ENCODE peak calls at places on chromosomes 7 and 10, in four cellular contexts. C, L, H and Q are unnamed samples. For H3K4me1, the result is how much of the 10 kb centered on the place peaks cover.

GRCh38 chr10:26801831-26802230 is 58.9 kb downstream of the ABI1 start:
- DNase-seq in C (no peak), H (no peak), L (no peak), Q (no peak)

GRCh38 chr7:92655346-92655884 is 65.2 kb upstream of the FAM133B start:
- DNase-seq in H (no peak), C (no peak), L (no peak), Q (no peak)

GRCh38 chr7:85489498-85489897 is 302.6 kb upstream of the SEMA3D start:
- DNase-seq in L (no peak), H (no peak), C (peak), Q (no peak)

GRCh38 chr7:40572810-40573470 is 438.1 kb downstream of the SUGCT start:
- DNase-seq in L (no peak), C (no peak), H (no peak), Q (no peak)

GRCh38 chr7:11716185-11716584 is 115.8 kb downstream of the THSD7A start:
- DNase-seq in L (no peak), H (no peak), C (peak), Q (no peak)

GRCh38 chr10:79001082-79001885 is 67.5 kb upstream of the ZMIZ1 start:
- DNase-seq in C (no peak), L (no peak), H (no peak), Q (no peak)

GRCh38 chr7:74452748-74453320 is 872 bp upstream of the GTF2IRD1 start:
- DNase-seq in C (no peak), L (no peak), H (peak), Q (no peak)

GRCh38 chr7:45457591-45457990 is 116.6 kb upstream of the ADCY1 start:
- DNase-seq in H (no peak), L (no peak), C (no peak), Q (no peak)

GRCh38 chr7:115868369-115868768 is 162.2 kb downstream of the TFEC start:
- DNase-seq in L (no peak), C (no peak), H (no peak), Q (no peak)

GRCh38 chr7:23020742-23021401 is 6.9 kb upstream of the HYCC1 start:
- DNase-seq in L (no peak), C (peak), H (peak), Q (no peak)

GRCh38 chr7:45919231-45919825 is 1.7 kb downstream of the IGFBP3 start:
- DNase-seq in L (no peak), C (no peak), H (no peak), Q (no peak)

GRCh38 chr10:3500408-3500856 is 284.6 kb downstream of the KLF6 start:
- DNase-seq in L (no peak), H (peak), C (no peak), Q (peak)

GRCh38 chr7:80773787-80774508 is 135.5 kb downstream of the CD36 start:
- DNase-seq in C (no peak), H (no peak), L (no peak), Q (no peak)

GRCh38 chr7:34675749-34676374 is 17.8 kb downstream of the NPSR1 start:
- DNase-seq in L (no peak), H (no peak), C (peak), Q (no peak)

GRCh38 chr7:117901089-117901797 is 28.0 kb upstream of the CTTNBP2 start:
- DNase-seq in L (no peak), H (no peak), C (no peak), Q (no peak)

GRCh38 chr7:26724795-26725194 is 139.6 kb downstream of the SKAP2 start:
- DNase-seq in H (no peak), L (no peak), C (no peak), Q (no peak)

GRCh38 chr7:78702770-78703169 is 750.7 kb downstream of the MAGI2 start:
- DNase-seq in L (no peak), H (no peak), C (no peak), Q (no peak)

GRCh38 chr7:51028128-51028830 is 245.6 kb upstream of the GRB10 start:
- DNase-seq in H (no peak), L (no peak), C (no peak), Q (no peak)

GRCh38 chr10:114996542-114996941 is 58.5 kb downstream of the TRUB1 start:
- DNase-seq in L (no peak), C (no peak), H (no peak), Q (no peak)

GRCh38 chr10:92789826-92790225 is 58.5 kb upstream of the EXOC6 start:
- DNase-seq in L (no peak), H (no peak), C (no peak), Q (no peak)

GRCh38 chr10:71244638-71245419 is 32.5 kb downstream of the UNC5B start:
- DNase-seq in H (peak), L (no peak), C (no peak), Q (peak)

GRCh38 chr10:117374506-117375359 is 507 bp downstream of the PDZD8 start:
- DNase-seq in C (no peak), L (no peak), H (peak), Q (peak)

GRCh38 chr10:77416327-77417135 is 221.1 kb downstream of the KCNMA1 start:
- DNase-seq in H (no peak), C (no peak), L (no peak), Q (no peak)

GRCh38 chr10:115129752-115130151 is 36.6 kb downstream of the ATRNL1 start:
- DNase-seq in L (no peak), C (peak), H (no peak), Q (no peak)

GRCh38 chr10:21604651-21605050 is 70.6 kb downstream of the MLLT10 start:
- DNase-seq in H (no peak), L (no peak), C (no peak), Q (no peak)

GRCh38 chr7:73329861-73330581 is 2.1 kb downstream of the FKBP6 start:
- DNase-seq in L (no peak), C (no peak), H (no peak), Q (no peak)

GRCh38 chr10:92747600-92747999 is 57.8 kb downstream of the HHEX start:
- DNase-seq in C (no peak), H (no peak), L (no peak), Q (no peak)

GRCh38 chr10:86815035-86815617 is 58.7 kb downstream of the BMPR1A start:
- DNase-seq in C (no peak), L (no peak), H (no peak), Q (no peak)

GRCh38 chr7:134014935-134015334 is 112.2 kb upstream of the LRGUK start:
- DNase-seq in L (no peak), C (no peak), H (no peak), Q (no peak)

GRCh38 chr10:28875535-28876208 is 198.4 kb downstream of the BAMBI start:
- DNase-seq in C (no peak), H (no peak), L (no peak), Q (no peak)

GRCh38 chr7:19275000-19275399 is 129.8 kb upstream of the FERD3L start:
- DNase-seq in C (no peak), H (no peak), L (no peak), Q (no peak)

GRCh38 chr7:55534262-55534915 is 37.9 kb downstream of the VOPP1 start:
- DNase-seq in C (no peak), H (peak), L (peak), Q (no peak)

GRCh38 chr7:30979027-30979426 is 15.3 kb downstream of the GHRHR start:
- DNase-seq in L (no peak), C (no peak), H (peak), Q (no peak)

GRCh38 chr7:30976381-30976780 is 12.6 kb downstream of the GHRHR start:
- DNase-seq in H (peak), L (no peak), C (no peak), Q (no peak)

GRCh38 chr7:30975257-30975899 is 11.6 kb downstream of the GHRHR start:
- DNase-seq in H (no peak), L (no peak), C (no peak), Q (no peak)

GRCh38 chr7:30977896-30978564 is 14.3 kb downstream of the GHRHR start:
- DNase-seq in C (peak), L (no peak), H (peak), Q (peak)

DNA sequence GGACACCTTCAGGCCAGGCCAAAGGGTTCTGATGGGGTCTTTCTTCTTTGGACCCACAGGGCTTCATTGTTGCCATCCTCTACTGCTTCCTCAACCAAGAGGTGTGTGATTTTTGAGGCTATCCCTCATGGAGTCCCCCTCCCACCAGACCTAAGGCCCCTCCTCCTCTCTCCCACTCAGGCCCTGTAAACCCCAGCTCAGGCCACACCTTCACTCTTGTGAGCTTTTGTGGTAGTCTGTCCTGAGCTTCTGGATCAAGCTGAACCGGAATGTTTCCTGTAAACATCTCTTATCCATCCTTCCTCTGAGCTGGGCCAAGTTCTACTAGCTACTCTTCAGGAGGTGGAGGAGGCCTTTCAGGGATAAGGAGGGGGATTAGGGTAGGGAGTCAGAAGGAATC is 13.5 kb downstream of the GHRHR start:
- DNase-seq in L (no peak), C (no peak), H (no peak), Q (no peak)
- H3K27ac ChIP-seq in L (no peak), C (no peak), H (no peak), Q (no peak)

DNA sequence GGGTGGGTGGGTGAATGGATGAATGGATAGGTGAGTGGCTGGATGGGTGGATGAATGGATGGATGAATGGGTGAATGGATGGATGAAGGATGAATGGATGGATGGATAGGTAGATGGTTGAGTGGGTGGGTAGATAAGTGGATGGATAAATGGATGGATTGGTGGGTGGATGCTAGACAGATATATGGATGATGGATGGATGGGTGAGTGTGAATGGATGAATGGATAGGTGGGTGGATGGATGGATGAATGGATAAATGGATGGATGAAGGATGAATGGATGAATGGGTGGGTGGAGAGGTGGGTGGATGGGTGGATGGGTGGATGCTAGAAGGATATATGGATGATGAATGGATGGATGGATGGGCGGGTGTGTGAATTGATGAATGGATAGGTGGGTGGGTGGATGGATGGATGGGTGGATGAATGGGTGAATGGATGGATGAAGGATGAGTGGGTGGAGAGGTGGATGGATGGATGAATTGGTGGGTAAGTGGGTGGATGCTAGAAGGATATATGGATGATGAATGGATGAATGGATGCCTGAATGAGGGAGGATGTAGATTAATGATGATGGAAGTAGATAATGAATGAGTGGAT is 20.4 kb downstream of the ELFN1 start:
- DNase-seq in C (no peak), H (no peak), L (no peak), Q (no peak)
- H3K4me1 ChIP-seq in C (under half), H (under half), L (under half), Q (under half)

DNA sequence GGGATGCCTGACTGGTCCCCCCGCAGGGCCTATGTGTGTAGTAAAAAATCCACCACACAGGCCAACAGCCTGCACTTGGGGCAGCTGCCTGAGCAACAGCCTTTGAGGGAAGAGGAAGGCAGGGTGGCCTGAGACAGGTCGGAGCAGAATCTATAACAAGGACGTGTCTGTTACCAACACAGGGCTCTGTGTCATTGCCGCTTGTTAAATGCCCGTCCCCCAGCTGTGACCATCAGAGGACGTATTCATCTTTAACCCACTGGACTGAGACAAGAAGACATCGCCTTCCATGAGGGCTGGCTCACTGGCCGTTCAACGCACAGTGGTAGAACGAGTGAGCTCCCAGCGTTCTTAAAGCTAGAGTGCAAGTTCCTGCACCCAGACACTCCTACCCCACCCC is 7.8 kb downstream of the PDIA4 start:
- DNase-seq in H (no peak), C (no peak), L (no peak), Q (no peak)
- TF ChIP-seq POLR2A in H (no peak), C (no peak), L (no peak), Q (no peak)

GRCh38 chr7:142797799-142798377 is 27.1 kb downstream of the PRSS2 start:
- DNase-seq in H (no peak), L (no peak), C (no peak), Q (no peak)
- H3K27ac ChIP-seq in H (no peak), L (peak), C (no peak), Q (peak)

GRCh38 chr7:32891046-32891799 is at the start of gene KBTBD2:
- DNase-seq in H (peak), C (peak), L (peak), Q (peak)
- H3K4me1 ChIP-seq in H (under half), C (under half), L (under half), Q (under half)